ENCODE peak calls at places on chromosomes 16 and 17, in four cellular contexts. G is HepG2, J is A549, D is K562. P is an unnamed sample.
A peak's percentile ranks its signal among the peaks of the same experiment; 100 is the strongest.

GRCh38 chr16:27326738-27327585 is 13.2 kb downstream of the IL4R start:
- DNase-seq in G (peak; percentile 81), J (peak; percentile 84), D (no peak), P (no peak)

GRCh38 chr17:77749316-77749715 is 209.2 kb upstream of the TNRC6C start:
- DNase-seq in G (no peak), J (no peak), D (no peak), P (no peak)

GRCh38 chr16:85687651-85688471 is 893 bp downstream of the GINS2 start:
- DNase-seq in G (no peak), J (no peak), D (no peak), P (no peak)

GRCh38 chr17:73257516-73257915 is 4.2 kb downstream of the CPSF4L start:
- DNase-seq in G (no peak), J (no peak), D (no peak), P (no peak)

GRCh38 chr17:77802333-77802615 is 156.2 kb upstream of the TNRC6C start:
- DNase-seq in G (no peak), J (no peak), D (no peak), P (no peak)

GRCh38 chr16:22181426-22181825 is 19.1 kb downstream of the SDR42E2 start:
- DNase-seq in G (no peak), J (no peak), D (no peak), P (no peak)

GRCh38 chr17:45372325-45372869 is 55.6 kb upstream of the MAP3K14 start:
- DNase-seq in G (no peak), J (peak; percentile 50), D (no peak), P (no peak)

GRCh38 chr17:21705021-21705601 is 12.8 kb downstream of the KCNJ18 start:
- DNase-seq in G (no peak), J (no peak), D (no peak), P (no peak)

GRCh38 chr17:65123757-65124675 is 13.2 kb upstream of the RGS9 start:
- DNase-seq in G (no peak), J (no peak), D (no peak), P (no peak)

GRCh38 chr16:72832640-72833039 is 215.3 kb downstream of the ZFHX3 start:
- DNase-seq in G (peak; percentile 55), J (peak; percentile 73), D (peak; percentile 88), P (no peak)

GRCh38 chr16:72827907-72828306 is 220.0 kb downstream of the ZFHX3 start:
- DNase-seq in G (no peak), J (no peak), D (no peak), P (no peak)

GRCh38 chr16:72833491-72833890 is 214.4 kb downstream of the ZFHX3 start:
- DNase-seq in G (no peak), J (no peak), D (no peak), P (no peak)

GRCh38 chr16:72833969-72834368 is 214.0 kb downstream of the ZFHX3 start:
- DNase-seq in G (no peak), J (no peak), D (no peak), P (no peak)

GRCh38 chr16:72829846-72830620 is 217.9 kb downstream of the ZFHX3 start:
- DNase-seq in G (no peak), J (no peak), D (no peak), P (no peak)
- TF ChIP-seq POLR2AphosphoS2 in G (no peak), J (no peak), D (no peak), P (no peak)

GRCh38 chr16:19785512-19786130 is 67.5 kb downstream of the IQCK start:
- DNase-seq in G (peak; percentile 56), J (no peak), D (no peak), P (no peak)
- TF ChIP-seq POLR2AphosphoS2 in G (no peak), J (no peak), D (no peak), P (no peak)

GRCh38 chr16:54282202-54282922 is 4.2 kb downstream of the IRX3 start:
- DNase-seq in G (no peak), J (peak; percentile 77), D (peak; percentile 71), P (no peak)
- TF ChIP-seq POLR2AphosphoS2 in G (no peak), J (no peak), D (no peak), P (no peak)

DNA sequence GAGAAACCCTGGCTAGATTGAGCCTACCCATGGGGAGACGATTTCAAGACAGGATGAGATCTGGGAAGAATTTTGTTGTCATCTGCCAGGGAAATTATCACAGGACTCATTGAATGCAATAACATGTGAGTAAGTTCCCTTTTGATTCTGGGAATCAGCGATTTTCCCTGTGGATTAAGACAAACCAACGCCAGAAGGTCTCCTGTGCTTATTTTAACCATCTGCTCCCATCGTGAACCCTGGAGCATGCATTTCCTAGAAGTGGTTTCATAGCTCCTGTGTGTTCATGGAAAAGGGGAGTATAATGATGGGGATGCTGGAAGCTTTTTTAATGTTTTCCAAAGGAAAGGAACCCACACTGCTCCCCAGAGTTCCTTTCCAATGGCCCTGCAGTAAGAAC is 21.0 kb upstream of the ARHGAP44 start:
- DNase-seq in G (no peak), J (no peak), D (no peak), P (no peak)
- TF ChIP-seq POLR2AphosphoS2 in G (no peak), J (no peak), D (no peak), P (no peak)

GRCh38 chr16:86926146-86926545 is 347.8 kb downstream of the FOXL1 start:
- DNase-seq in G (no peak), J (no peak), D (no peak), P (no peak)

GRCh38 chr16:86925067-86925791 is 346.9 kb downstream of the FOXL1 start:
- DNase-seq in G (no peak), J (no peak), D (no peak), P (no peak)

GRCh38 chr16:86923656-86924055 is 345.3 kb downstream of the FOXL1 start:
- DNase-seq in G (no peak), J (no peak), D (no peak), P (no peak)

GRCh38 chr16:86926695-86927094 is 348.3 kb downstream of the FOXL1 start:
- DNase-seq in G (no peak), J (no peak), D (no peak), P (no peak)

DNA sequence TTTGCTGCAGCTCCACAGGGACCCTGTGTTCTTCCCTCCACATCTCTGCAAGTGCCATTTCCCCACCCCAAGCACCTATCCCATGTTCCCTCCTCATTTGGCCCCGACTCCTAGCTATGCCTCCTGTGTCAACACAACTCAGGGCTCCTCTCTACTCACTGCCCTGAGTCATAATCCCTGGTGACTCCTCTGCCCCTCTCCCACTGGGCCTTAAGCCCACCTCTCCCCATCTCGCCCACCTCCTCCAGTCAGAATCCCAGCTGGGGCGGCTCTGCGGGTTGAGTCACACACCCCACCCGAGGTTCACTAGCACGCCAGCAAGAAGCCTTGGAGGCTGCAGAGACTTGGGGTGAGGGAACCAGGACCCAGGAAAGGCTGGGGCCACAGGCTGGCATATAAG is 346.2 kb downstream of the FOXL1 start:
- DNase-seq in G (no peak), J (no peak), D (no peak), P (no peak)
- TF ChIP-seq POLR2AphosphoS2 in G (no peak), J (no peak), D (no peak), P (no peak)

GRCh38 chr17:32801641-32802040 is 75.3 kb downstream of the MYO1D start:
- DNase-seq in G (no peak), J (no peak), D (no peak), P (no peak)
- TF ChIP-seq POLR2AphosphoS2 in G (no peak), J (no peak), D (no peak), P (no peak)

GRCh38 chr17:17774009-17774881 is 62.5 kb downstream of the SREBF1 start:
- DNase-seq in G (no peak), J (peak; percentile 39), D (no peak), P (no peak)
- TF ChIP-seq POLR2AphosphoS2 in G (no peak), J (no peak), D (no peak), P (no peak)

DNA sequence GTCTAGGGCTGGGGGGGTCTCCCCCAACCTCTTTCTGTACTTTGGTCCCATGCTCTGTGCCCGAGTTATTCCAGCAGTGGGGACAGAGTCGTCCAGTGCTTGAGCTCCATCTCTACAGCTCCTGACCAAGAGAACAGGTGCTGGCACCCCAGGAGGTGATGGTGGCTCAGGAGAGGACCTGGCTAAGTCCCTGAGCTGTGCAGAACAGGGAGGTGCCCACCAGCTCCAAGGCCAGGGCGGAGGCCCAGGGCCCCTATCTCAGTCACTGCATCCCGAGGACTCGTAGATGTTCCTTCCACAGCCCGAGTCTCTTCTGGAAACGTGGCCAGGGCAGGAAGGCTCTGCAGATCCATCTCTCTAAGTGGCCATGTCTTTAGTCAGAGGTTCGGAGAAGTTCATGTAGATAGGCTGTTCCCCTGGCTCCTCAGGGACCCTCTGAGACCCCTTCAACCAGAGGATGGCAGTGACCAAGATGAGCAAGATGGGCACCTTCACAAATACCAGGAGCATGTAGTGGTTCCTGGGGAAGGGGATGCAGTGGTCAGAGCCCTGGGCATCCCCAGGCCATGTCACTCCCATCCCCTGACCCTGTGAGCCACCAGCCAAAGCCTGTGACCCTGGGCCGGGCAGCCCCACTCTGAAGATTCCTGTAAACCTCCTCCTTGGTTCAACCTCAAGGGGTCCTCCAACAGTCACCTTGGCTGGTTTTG is 8.7 kb downstream of the CD300LB start:
- DNase-seq in G (no peak), J (no peak), D (no peak), P (no peak)
- TF ChIP-seq POLR2AphosphoS2 in G (no peak), J (no peak), D (no peak), P (no peak)

DNA sequence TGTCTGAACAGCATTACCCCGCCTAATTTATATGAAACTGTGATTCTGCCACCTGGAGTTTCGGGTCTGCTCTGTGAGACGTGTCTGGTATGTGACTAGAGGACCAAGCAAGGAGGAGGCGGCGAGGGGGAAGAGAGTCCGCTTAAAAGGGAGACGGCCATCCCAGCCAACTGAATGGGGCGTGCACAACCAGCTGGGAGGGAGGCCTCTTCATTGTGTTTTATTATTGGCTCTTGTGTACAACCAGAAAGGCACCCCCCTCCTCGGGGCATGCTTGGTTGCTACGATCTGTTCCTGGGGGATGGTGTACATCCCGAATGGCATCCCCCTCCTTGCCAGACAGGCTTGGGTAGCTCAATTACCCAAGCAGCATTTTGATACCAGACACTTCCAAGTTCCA is 384.5 kb upstream of the SALL1 start:
- DNase-seq in G (no peak), J (no peak), D (no peak), P (no peak)
- TF ChIP-seq POLR2AphosphoS2 in G (no peak), J (no peak), D (no peak), P (no peak)

DNA sequence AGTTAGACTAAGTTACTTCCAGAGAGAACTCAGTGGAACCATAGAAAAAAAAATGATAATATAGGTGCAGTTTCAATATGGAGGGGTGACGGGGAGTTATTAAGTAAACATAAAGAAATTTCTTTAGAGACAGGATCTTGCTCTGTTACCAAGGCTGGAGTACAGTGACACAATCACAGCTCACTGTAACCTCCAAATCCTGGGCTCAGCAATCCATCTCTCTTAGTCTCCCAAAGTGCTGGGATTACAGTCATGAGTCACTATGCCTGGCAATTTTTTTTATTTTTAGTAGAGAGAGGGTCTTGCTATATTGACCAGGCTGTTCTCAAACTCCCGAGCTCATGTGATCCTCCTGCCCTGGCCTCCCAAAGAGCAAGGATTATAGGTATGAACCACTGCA is 48.8 kb downstream of the NLRC5 start:
- DNase-seq in G (no peak), J (no peak), D (no peak), P (no peak)
- TF ChIP-seq POLR2AphosphoS2 in G (no peak), J (no peak), D (no peak), P (no peak)

P was measured in GM12878.